ENCODE peak calls at places on chromosomes 13 and 19, in nine cellular contexts. Z is A549, C is K562, J is HepG2, H is Panc1, N is GM23338, F is HCT116, A is HL-60, O is GM12878. S is an unnamed sample.

GRCh38 chr19:18013621-18014111 is 5.7 kb downstream of the ARRDC2 start:
- DNase-seq in N (no peak), Z (no peak), O (no peak), J (peak; percentile 95), F (no peak), H (no peak), A (no peak), C (peak; percentile 35), S (no peak)

GRCh38 chr13:95533545-95534135 is 18.9 kb upstream of the CLDN10 start:
- DNase-seq in A (no peak), Z (no peak), N (peak; percentile 64), H (no peak), C (no peak), F (no peak), O (no peak), J (no peak), S (no peak)

GRCh38 chr13:112857914-112858490 is 111.0 kb upstream of the MCF2L start:
- DNase-seq in H (no peak), A (no peak), F (no peak), C (no peak), J (no peak), Z (no peak), N (no peak), O (no peak), S (no peak)

GRCh38 chr19:29939628-29940027 is 2.4 kb upstream of the URI1 start:
- DNase-seq in C (no peak), F (no peak), Z (no peak), N (no peak), H (no peak), O (no peak), A (no peak), J (no peak), S (no peak)

GRCh38 chr13:60134376-60134775 is 29.4 kb downstream of the DIAPH3 start:
- DNase-seq in F (no peak), C (no peak), O (no peak), J (no peak), H (no peak), A (no peak), N (peak; percentile 80), Z (no peak), S (no peak)

GRCh38 chr19:33333615-33334014 is 31.3 kb upstream of the CEBPA start:
- DNase-seq in A (no peak), N (no peak), Z (no peak), O (no peak), J (peak; percentile 53), H (no peak), C (no peak), F (no peak), S (no peak)

GRCh38 chr13:51801631-51802099 is 2.3 kb downstream of the DHRS12 start:
- DNase-seq in A (no peak), H (no peak), C (no peak), F (no peak), J (no peak), N (no peak), O (no peak), Z (peak; percentile 23), S (peak; percentile 56)

GRCh38 chr13:68056816-68057710 is 826.9 kb upstream of the PCDH9 start:
- DNase-seq in H (peak; percentile 39), O (no peak), C (no peak), F (no peak), J (peak; percentile 45), Z (peak; percentile 1), A (no peak), N (peak; percentile 50), S (no peak)

GRCh38 chr13:95020298-95020987 is 280.8 kb downstream of the ABCC4 start:
- DNase-seq in O (no peak), C (no peak), J (no peak), H (peak; percentile 18), F (no peak), Z (no peak), N (no peak), A (no peak), S (no peak)

GRCh38 chr13:52070929-52071523 is 46.5 kb downstream of the UTP14C start:
- DNase-seq in O (no peak), A (no peak), N (no peak), J (peak; percentile 54), F (no peak), H (no peak), Z (no peak), C (peak; percentile 77), S (peak; percentile 36)

GRCh38 chr19:53463263-53463662 is 4.3 kb upstream of the ZNF813 start:
- DNase-seq in H (no peak), F (no peak), A (no peak), Z (no peak), J (no peak), C (peak; percentile 46), O (no peak), N (peak; percentile 98), S (peak; percentile 79)

GRCh38 chr19:37930416-37930815 is 23.4 kb downstream of the SIPA1L3 start:
- DNase-seq in N (no peak), F (no peak), O (no peak), A (no peak), H (no peak), Z (no peak), J (peak; percentile 27), C (no peak), S (no peak)

GRCh38 chr13:35720690-35721554 is 244.4 kb upstream of the MAB21L1 start:
- DNase-seq in A (peak; percentile 15), Z (peak; percentile 59), J (peak; percentile 31), O (no peak), N (peak; percentile 84), C (peak; percentile 61), H (peak; percentile 22), F (peak; percentile 13), S (peak; percentile 89)

GRCh38 chr13:51240888-51241475 is 18.8 kb downstream of the FAM124A start:
- DNase-seq in A (no peak), C (no peak), N (no peak), F (no peak), H (no peak), Z (no peak), J (no peak), O (no peak), S (no peak)

GRCh38 chr19:1904385-1905070 is 671 bp upstream of the ADAT3 start:
- DNase-seq in O (peak; percentile 86), H (no peak), J (no peak), C (no peak), F (no peak), N (peak; percentile 92), A (peak; percentile 73), Z (no peak), S (no peak)

GRCh38 chr13:49643003-49643651 is 14.8 kb downstream of the ARL11 start:
- DNase-seq in O (no peak), A (no peak), N (no peak), H (no peak), Z (no peak), J (no peak), F (no peak), C (no peak), S (no peak)

GRCh38 chr19:11064831-11065303 is 24.4 kb upstream of the LDLR start:
- DNase-seq in C (peak; percentile 55), Z (peak; percentile 27), O (no peak), A (no peak), N (no peak), F (no peak), H (no peak), J (no peak), S (no peak)
- TF ChIP-seq REST in C (no peak), Z (no peak), O (no peak), A (no peak), N (no peak), F (no peak), H (no peak), J (no peak), S (no peak)

DNA sequence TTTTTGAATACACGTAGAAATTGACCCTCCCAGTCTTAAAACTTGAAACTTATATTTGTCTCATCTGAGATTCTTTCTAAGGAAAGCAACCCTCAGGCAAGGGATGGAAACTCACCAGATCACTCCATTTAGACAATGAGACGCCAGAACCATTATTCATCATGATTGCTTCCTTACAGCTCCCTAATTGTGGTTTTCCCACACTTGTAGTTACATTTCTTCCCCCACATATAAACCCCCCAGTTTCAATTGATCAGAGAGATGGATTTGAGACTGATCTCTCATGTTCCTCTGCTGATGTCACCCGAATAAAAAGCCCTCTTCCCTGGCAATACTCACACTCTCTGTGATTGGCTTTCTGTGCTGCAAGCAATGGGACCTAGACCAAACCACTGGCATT is 197.9 kb upstream of the STARD13 start:
- DNase-seq in J (no peak), C (no peak), Z (no peak), N (no peak), O (no peak), A (no peak), F (no peak), H (no peak), S (no peak)
- TF ChIP-seq REST in J (no peak), C (no peak), Z (no peak), N (no peak), O (no peak), A (no peak), F (no peak), H (no peak), S (no peak)

GRCh38 chr19:11735375-11735774 is 3.4 kb downstream of the ZNF823 start:
- DNase-seq in C (no peak), Z (no peak), N (no peak), F (no peak), J (no peak), H (no peak), O (no peak), A (no peak), S (no peak)
- TF ChIP-seq REST in C (no peak), Z (no peak), N (no peak), F (no peak), J (no peak), H (no peak), O (no peak), A (no peak), S (no peak)

DNA sequence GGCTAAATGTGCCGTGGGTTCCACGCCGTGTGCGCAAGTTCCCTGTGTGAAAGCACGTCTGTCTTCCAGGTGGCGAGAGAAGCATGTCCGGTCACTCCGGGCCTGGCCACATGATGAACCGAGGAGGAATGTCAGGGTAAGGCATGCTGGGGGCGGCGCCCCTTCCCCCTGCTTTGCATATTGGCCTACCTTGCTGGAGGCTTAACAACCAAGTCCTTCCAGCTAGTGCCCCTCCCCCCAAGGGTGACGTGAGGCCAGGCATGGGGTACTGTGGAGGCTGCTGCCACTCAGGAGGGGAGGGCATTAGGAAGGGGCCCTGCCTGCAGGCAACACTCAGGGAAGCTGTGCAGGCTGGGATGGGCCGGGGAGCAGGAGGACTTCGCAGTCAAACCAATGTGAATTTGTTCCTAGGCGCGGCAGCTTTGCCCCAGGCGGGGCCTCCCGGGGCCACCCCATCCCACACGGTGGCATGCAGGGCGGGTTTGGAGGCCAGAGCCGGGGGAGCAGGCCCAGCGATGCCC is 12.5 kb downstream of the MICOS13 start:
- DNase-seq in H (no peak), J (no peak), A (no peak), N (peak; percentile 80), F (no peak), O (no peak), C (no peak), Z (no peak), S (no peak)
- TF ChIP-seq REST in H (no peak), J (no peak), A (no peak), N (no peak), F (no peak), O (no peak), C (no peak), Z (no peak), S (no peak)

GRCh38 chr13:32878172-32878571 is 138.1 kb upstream of the KL start:
- DNase-seq in O (no peak), J (no peak), N (no peak), Z (no peak), H (no peak), F (no peak), C (no peak), A (no peak), S (no peak)
- TF ChIP-seq REST in O (no peak), J (no peak), N (no peak), Z (no peak), H (no peak), F (no peak), C (no peak), A (no peak), S (no peak)